ENCODE peak calls at places on chromosomes 3 and 15, in nine cellular contexts. Q is stimulated activated CD8-positive, alpha-beta memory T cell treated with anti-CD3 and anti-CD28 coated beads, Interleukin-4, amount 100 ng/mL, for 1 hour; Y is activated CD8-positive, alpha-beta memory T cell treated with anti-CD3 and anti-CD28 coated beads for 4 hours; I is HuH-7.5; T is NCI-H774; J is effector memory CD4-positive, alpha-beta T cell; G is NCI-H460; L is activated CD4-positive, alpha-beta memory T cell treated with anti-CD3 and anti-CD28 coated beads, Interleukin-2, amount 10 ng/mL, durations not matched to agents 7 days and 5 days; X is M059J. C is an unnamed sample.

GRCh38 chr3:123520656-123521055 is 64.2 kb downstream of the HACD2 start:
- DNase-seq in Y (no peak), L (no peak), I (no peak), X (no peak), G (no peak), J (no peak), T (no peak), Q (no peak), C (no peak)

GRCh38 chr15:35168464-35168863 is 83.4 kb upstream of the NANOGP8 start:
- DNase-seq in Q (no peak), Y (no peak), J (no peak), L (no peak), G (no peak), X (peak; percentile 79), I (no peak), T (no peak), C (no peak)

GRCh38 chr3:73502609-73503560 is 121.9 kb downstream of the PDZRN3 start:
- DNase-seq in G (peak; percentile 47), T (peak; percentile 39), Q (no peak), Y (peak; percentile 0), J (peak; percentile 6), L (peak; percentile 47), X (peak; percentile 37), I (peak; percentile 19), C (peak; percentile 33)

GRCh38 chr3:140351466-140351865 is 326.4 kb upstream of the TRIM42 start:
- DNase-seq in L (no peak), X (no peak), T (no peak), Y (no peak), Q (no peak), J (no peak), G (no peak), I (no peak), C (no peak)

GRCh38 chr15:89442671-89443307 is 53.6 kb downstream of the RHCG start:
- DNase-seq in Y (no peak), T (peak; percentile 15), Q (no peak), I (peak; percentile 87), L (peak; percentile 57), G (peak; percentile 33), X (peak; percentile 47), J (no peak), C (peak; percentile 67)

GRCh38 chr15:37035349-37035748 is 65.0 kb downstream of the MEIS2 start:
- DNase-seq in Q (no peak), Y (no peak), T (peak; percentile 47), G (no peak), J (no peak), L (no peak), X (peak; percentile 49), I (no peak), C (no peak)

GRCh38 chr3:49006591-49007067 is 562 bp upstream of the WDR6 start:
- DNase-seq in J (no peak), I (no peak), Q (no peak), Y (no peak), T (no peak), G (no peak), X (no peak), L (no peak), C (no peak)

GRCh38 chr3:136332776-136333175 is 82.6 kb downstream of the PCCB start:
- DNase-seq in J (no peak), T (no peak), I (no peak), G (no peak), X (peak; percentile 72), Y (no peak), Q (no peak), L (no peak), C (no peak)

GRCh38 chr15:101250331-101250730 is 1.5 kb downstream of the CHSY1 start:
- DNase-seq in T (no peak), L (no peak), Y (no peak), I (no peak), Q (no peak), X (peak; percentile 77), J (no peak), G (no peak), C (no peak)

GRCh38 chr3:193812078-193812725 is 219.2 kb downstream of the OPA1 start:
- DNase-seq in Q (no peak), X (no peak), J (no peak), I (no peak), Y (no peak), L (no peak), T (no peak), G (no peak), C (no peak)

GRCh38 chr3:72821170-72821781 is 27.0 kb downstream of the SHQ1 start:
- DNase-seq in G (no peak), Y (no peak), X (peak; percentile 76), Q (no peak), L (no peak), I (no peak), J (no peak), T (no peak), C (no peak)

GRCh38 chr15:91049378-91050127 is 27.2 kb upstream of the VPS33B start:
- DNase-seq in Q (peak; percentile 11), J (peak; percentile 13), T (peak; percentile 63), G (peak; percentile 62), X (peak; percentile 65), L (peak; percentile 73), I (peak; percentile 73), Y (no peak), C (peak; percentile 33)

GRCh38 chr15:80431635-80432034 is 27.5 kb downstream of the ARNT2 start:
- DNase-seq in I (no peak), L (no peak), Y (no peak), T (no peak), X (no peak), J (no peak), G (no peak), Q (no peak), C (no peak)

GRCh38 chr15:77130315-77130930 is 59.5 kb upstream of the TSPAN3 start:
- DNase-seq in Y (no peak), T (no peak), L (no peak), I (no peak), J (no peak), Q (no peak), G (no peak), X (no peak), C (no peak)

GRCh38 chr3:11556851-11557644 is 86.7 kb downstream of the VGLL4 start:
- DNase-seq in T (no peak), Q (no peak), J (no peak), G (no peak), L (no peak), Y (no peak), X (no peak), I (no peak), C (no peak)

GRCh38 chr3:43968465-43968864 is 273.2 kb upstream of the TOPAZ1 start:
- DNase-seq in I (no peak), Y (no peak), X (no peak), J (no peak), Q (no peak), G (no peak), L (no peak), T (peak; percentile 6), C (no peak)

GRCh38 chr3:190486201-190486865 is 27.6 kb upstream of the IL1RAP start:
- DNase-seq in J (no peak), Q (no peak), G (no peak), X (peak; percentile 76), Y (no peak), I (no peak), L (no peak), T (peak; percentile 43), C (no peak)